ENCODE peak calls at places on chromosome 7, in six cellular contexts. X, H, Q, I, U and D are unnamed samples.

GRCh38 chr7:37234928-37235327 is 213.7 kb downstream of the ELMO1 start:
- DNase-seq in I (no peak), H (no peak), U (no peak), Q (peak; percentile 48), X (no peak), D (no peak)

GRCh38 chr7:44131173-44132009 is 8.0 kb upstream of the POLD2 start:
- DNase-seq in H (no peak), U (no peak), X (no peak), Q (peak; percentile 40), I (no peak), D (peak; percentile 51)

GRCh38 chr7:66502230-66503035 is 126.2 kb upstream of the KCTD7 start:
- DNase-seq in X (no peak), Q (no peak), I (no peak), H (no peak), U (no peak), D (peak; percentile 48)

GRCh38 chr7:14836571-14837189 is 65.9 kb downstream of the DGKB start:
- DNase-seq in I (no peak), Q (no peak), H (peak; percentile 48), U (peak; percentile 23), X (no peak), D (no peak)

GRCh38 chr7:142717453-142717852 is 31.8 kb upstream of the PRSS1 start:
- DNase-seq in I (no peak), U (no peak), X (peak; percentile 11), H (no peak), Q (no peak), D (no peak)

GRCh38 chr7:44568771-44569560 is 4.7 kb downstream of the DDX56 start:
- DNase-seq in H (no peak), I (no peak), U (no peak), Q (no peak), X (no peak), D (no peak)

GRCh38 chr7:158431941-158432347 is 155.7 kb downstream of the PTPRN2 start:
- DNase-seq in H (no peak), Q (peak; percentile 98), I (peak; percentile 86), X (peak; percentile 76), U (peak; percentile 24), D (peak; percentile 24)

GRCh38 chr7:2934211-2934731 is 90.2 kb upstream of the GNA12 start:
- DNase-seq in X (no peak), Q (peak; percentile 75), U (no peak), I (no peak), H (no peak), D (no peak)

GRCh38 chr7:44706788-44707557 is 41.7 kb upstream of the ZMIZ2 start:
- DNase-seq in I (no peak), U (no peak), Q (no peak), H (no peak), X (no peak), D (no peak)

GRCh38 chr7:4216016-4216415 is 466.1 kb upstream of the FOXK1 start:
- DNase-seq in Q (no peak), H (no peak), X (no peak), I (no peak), U (no peak), D (no peak)

GRCh38 chr7:83337050-83337449 is 174.4 kb upstream of the PCLO start:
- DNase-seq in Q (no peak), H (no peak), I (no peak), X (no peak), U (no peak), D (no peak)

GRCh38 chr7:148802101-148802493 is 82.0 kb downstream of the EZH2 start:
- DNase-seq in X (no peak), I (no peak), U (no peak), Q (no peak), H (no peak), D (no peak)

GRCh38 chr7:143214789-143215679 is 6.8 kb upstream of the TAS2R40 start:
- DNase-seq in U (peak; percentile 66), Q (peak; percentile 86), X (peak; percentile 64), I (peak; percentile 62), H (peak; percentile 48), D (peak; percentile 69)

DNA sequence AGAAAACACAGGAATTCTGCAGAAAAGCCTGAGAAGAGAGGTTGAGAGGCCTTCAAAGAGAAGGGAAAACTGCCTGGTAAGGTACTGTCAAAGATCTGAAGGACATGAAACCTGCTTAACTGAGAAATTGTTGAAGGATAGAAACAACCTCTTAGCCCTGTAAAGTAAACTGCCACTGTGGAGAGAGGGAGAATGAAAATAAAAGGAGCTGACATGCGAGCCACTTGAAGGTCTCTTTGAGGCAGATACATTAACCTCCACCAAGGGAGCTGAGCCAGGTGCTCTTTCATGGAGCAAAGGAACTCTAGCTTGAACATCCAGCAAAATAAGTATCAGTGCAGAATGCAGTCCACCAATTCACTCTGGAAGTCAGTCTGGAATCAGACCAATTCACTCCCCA is 108.8 kb upstream of the FEZF1 start:
- DNase-seq in Q (no peak), X (no peak), U (no peak), H (no peak), I (no peak), D (no peak)
- H3K4me1 ChIP-seq in Q (no peaks in the 10 kb centered on the region), X (no peaks in the 10 kb centered on the region), U (no peaks in the 10 kb centered on the region), H (no peaks in the 10 kb centered on the region), I (no peaks in the 10 kb centered on the region), D (no peaks in the 10 kb centered on the region)

GRCh38 chr7:74404388-74404700 is 49.4 kb upstream of the GTF2IRD1 start:
- DNase-seq in H (no peak), X (no peak), Q (no peak), U (no peak), I (no peak), D (no peak)

GRCh38 chr7:74403521-74404387 is 50.0 kb upstream of the GTF2IRD1 start:
- DNase-seq in X (no peak), Q (no peak), I (no peak), U (no peak), H (no peak), D (no peak)

GRCh38 chr7:74405191-74405898 is 48.4 kb upstream of the GTF2IRD1 start:
- DNase-seq in Q (peak; percentile 49), H (no peak), I (no peak), X (no peak), U (no peak), D (no peak)

GRCh38 chr7:74405899-74406512 is 47.7 kb upstream of the GTF2IRD1 start:
- DNase-seq in X (no peak), U (no peak), I (no peak), H (no peak), Q (no peak), D (no peak)

GRCh38 chr7:74404741-74405140 is 49.0 kb upstream of the GTF2IRD1 start:
- DNase-seq in U (no peak), H (no peak), Q (no peak), I (no peak), X (no peak), D (no peak)
- TF ChIP-seq POLR2A in U (no peak), H (no peak), Q (no peak), I (no peak), X (no peak), D (no peak)

GRCh38 chr7:121339082-121339481 is 10.3 kb downstream of the WNT16 start:
- DNase-seq in I (no peak), X (no peak), U (no peak), Q (no peak), H (no peak), D (no peak)
- H3K4me3 ChIP-seq in I (no peak overlapping the region), X (no peak overlapping the region), U (no peak overlapping the region), Q (no peak overlapping the region), H (no peak overlapping the region), D (no peak overlapping the region)

GRCh38 chr7:121084748-121085336 is 96.3 kb downstream of the CPED1 start:
- DNase-seq in Q (peak; percentile 16), X (no peak), I (no peak), H (no peak), U (no peak), D (no peak)

GRCh38 chr7:121082400-121083101 is 94.0 kb downstream of the CPED1 start:
- DNase-seq in I (no peak), X (no peak), U (no peak), H (no peak), Q (no peak), D (no peak)

GRCh38 chr7:121084256-121084655 is 95.7 kb downstream of the CPED1 start:
- DNase-seq in U (no peak), X (no peak), Q (no peak), H (no peak), I (no peak), D (no peak)

GRCh38 chr7:121083138-121083789 is 94.8 kb downstream of the CPED1 start:
- DNase-seq in H (no peak), Q (no peak), U (no peak), I (no peak), X (no peak), D (no peak)

DNA sequence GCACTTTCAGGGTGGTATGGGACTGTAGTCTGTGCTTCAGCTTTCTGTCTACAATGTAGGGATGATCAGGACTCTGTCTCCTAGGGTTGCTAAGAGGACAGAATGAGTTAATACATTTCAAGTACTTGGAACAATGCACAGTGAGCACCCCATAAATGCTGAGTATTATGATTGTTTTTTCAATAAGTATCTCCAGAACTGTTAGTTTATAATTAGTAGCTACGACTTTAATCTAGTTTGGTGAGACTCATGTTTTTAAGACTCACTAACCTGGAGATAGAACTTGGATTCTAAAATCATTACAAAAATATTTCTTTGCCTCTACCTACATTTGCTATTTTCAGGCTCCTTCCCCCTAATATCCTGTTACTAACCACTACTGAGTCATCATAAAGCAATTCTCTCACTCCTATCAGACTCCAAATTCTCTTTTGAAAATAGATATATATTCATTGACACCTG is 95.3 kb downstream of the CPED1 start:
- DNase-seq in H (no peak), Q (no peak), U (no peak), I (no peak), X (no peak), D (no peak)
- H3K4me1 ChIP-seq in H (peaks cover 42% of the 10 kb centered on the region), Q (peaks cover 9% of the 10 kb centered on the region), U (no peaks in the 10 kb centered on the region), I (peaks cover 31% of the 10 kb centered on the region), X (no peaks in the 10 kb centered on the region), D (peaks cover 27% of the 10 kb centered on the region)